ENCODE peak calls at places on chromosomes 5 and 9, in six cellular contexts. D is amniotic stem cell, F is neural crest cell, N is SW 1271, Z is left lobe of liver, E is mesothelial cell of epicardium. W is an unnamed sample.

GRCh38 chr5:88298425-88298824 is 29.8 kb upstream of the TMEM161B start:
- DNase-seq in D (no peak), F (no peak), N (no peak), Z (no peak), E (no peak), W (no peak)

GRCh38 chr5:139382781-139383180 is 316 bp downstream of the SLC23A1 start:
- DNase-seq in D (no peak), F (no peak), N (no peak), Z (no peak), E (no peak), W (no peak)

GRCh38 chr5:67353500-67353931 is 156.9 kb upstream of the CD180 start:
- DNase-seq in D (no peak), F (no peak), N (no peak), Z (no peak), E (no peak), W (no peak)

GRCh38 chr9:13033959-13034695 is 245.4 kb downstream of the MPDZ start:
- DNase-seq in D (no peak), F (peak), N (peak), Z (peak), E (peak), W (peak)

GRCh38 chr5:56481147-56481997 is 248.2 kb upstream of the ANKRD55 start:
- DNase-seq in D (no peak), F (peak), N (no peak), Z (no peak), E (peak), W (peak)

GRCh38 chr5:35230043-35230611 is at the start of gene PRLR:
- DNase-seq in D (no peak), F (no peak), N (no peak), Z (peak), E (peak), W (peak)

GRCh38 chr9:101162231-101162630 is 133.7 kb downstream of the PLPPR1 start:
- DNase-seq in D (no peak), F (no peak), N (no peak), Z (peak), E (no peak), W (no peak)

GRCh38 chr5:9456435-9457042 is 89.3 kb downstream of the SEMA5A start:
- DNase-seq in D (peak), F (no peak), N (no peak), Z (no peak), E (no peak), W (no peak)

GRCh38 chr5:176611435-176611834 is 1.5 kb upstream of the GPRIN1 start:
- DNase-seq in D (peak), F (peak), N (no peak), Z (peak), E (peak), W (peak)

GRCh38 chr9:95491543-95492330 is 25.0 kb downstream of the PTCH1 start:
- DNase-seq in D (no peak), F (no peak), N (no peak), Z (no peak), E (no peak), W (no peak)

GRCh38 chr9:136090060-136090735 is 4.9 kb downstream of the NACC2 start:
- DNase-seq in D (no peak), F (no peak), N (no peak), Z (no peak), E (no peak), W (no peak)

GRCh38 chr5:160169326-160169725 is 50.1 kb upstream of the PWWP2A start:
- DNase-seq in D (peak), F (no peak), N (no peak), Z (no peak), E (no peak), W (no peak)

GRCh38 chr5:76819851-76820280 is 1.0 kb downstream of the F2RL1 start:
- DNase-seq in D (no peak), F (no peak), N (no peak), Z (peak), E (no peak), W (peak)

GRCh38 chr9:114276908-114277821 is 45.7 kb upstream of the ORM1 start:
- DNase-seq in D (peak), F (no peak), N (no peak), Z (no peak), E (no peak), W (peak)

GRCh38 chr5:134101686-134102439 is 12.6 kb upstream of the TCF7 start:
- DNase-seq in D (no peak), F (peak), N (peak), Z (peak), E (peak), W (peak)

GRCh38 chr5:124871299-124871698 is 124.9 kb upstream of the ZNF608 start:
- DNase-seq in D (no peak), F (no peak), N (no peak), Z (no peak), E (no peak), W (no peak)

GRCh38 chr9:1262367-1262766 is 212.2 kb downstream of the DMRT2 start:
- DNase-seq in D (no peak), F (no peak), N (no peak), Z (peak), E (no peak), W (no peak)

GRCh38 chr9:94967481-94967880 is 241.0 kb downstream of the AOPEP start:
- DNase-seq in D (no peak), F (no peak), N (no peak), Z (peak), E (no peak), W (no peak)

GRCh38 chr5:6899215-6899614 is 186.0 kb downstream of the TENT4A start:
- DNase-seq in D (no peak), F (no peak), N (no peak), Z (no peak), E (no peak), W (no peak)

GRCh38 chr5:156379198-156379597 is 52.2 kb downstream of the SGCD start:
- DNase-seq in D (no peak), F (no peak), N (no peak), Z (no peak), E (no peak), W (no peak)

GRCh38 chr9:19154135-19154612 is 26.9 kb upstream of the PLIN2 start:
- DNase-seq in D (peak), F (no peak), N (no peak), Z (peak), E (no peak), W (no peak)

GRCh38 chr5:171678631-171679030 is 107.0 kb upstream of the SMIM23 start:
- DNase-seq in D (no peak), F (no peak), N (no peak), Z (no peak), E (no peak), W (no peak)

GRCh38 chr5:79831381-79831780 is 141.7 kb downstream of the CMYA5 start:
- DNase-seq in D (no peak), F (no peak), N (no peak), Z (no peak), E (no peak), W (no peak)

GRCh38 chr9:14645648-14646047 is 47.6 kb downstream of the ZDHHC21 start:
- DNase-seq in D (no peak), F (no peak), N (no peak), Z (no peak), E (no peak), W (no peak)

W was measured in ecto neural progenitor cell.